ENCODE peak calls at places on chromosomes 6 and 20, in eight cellular contexts. K is stimulated activated naive CD8-positive, alpha-beta T cell treated with anti-CD3 and anti-CD28 coated beads, Interleukin-15, Interleukin-2, amounts not matched to agents 100 U/mL and 50 U/mL, for 24 hours; R is left lung; F is amygdala; U is nucleus accumbens; Y is activated T-cell treated with anti-CD3 and anti-CD28 coated beads, Interleukin-2, amount 50 U/mL, for 72 hours; J is NCI-H2081; N is NCI-H1436. H is an unnamed sample.

GRCh38 chr6:143647191-143647590 is 30.6 kb upstream of the PHACTR2 start:
- DNase-seq in K (no peak), R (no peak), F (no peak), U (no peak), Y (no peak), J (no peak), N (no peak), H (no peak)

GRCh38 chr6:40535105-40535783 is 51.9 kb downstream of the LRFN2 start:
- DNase-seq in K (no peak), R (no peak), F (no peak), U (no peak), Y (no peak), J (peak), N (no peak), H (no peak)

GRCh38 chr6:115972679-115973078 is 88.0 kb downstream of the FRK start:
- DNase-seq in K (no peak), R (no peak), F (no peak), U (no peak), Y (no peak), J (no peak), N (no peak), H (no peak)

GRCh38 chr6:142361765-142362540 is 60.1 kb downstream of the ADGRG6 start:
- DNase-seq in K (no peak), R (no peak), F (no peak), U (no peak), Y (no peak), J (no peak), N (no peak), H (no peak)

GRCh38 chr20:32510120-32510600 is 75.0 kb downstream of the NOL4L start:
- DNase-seq in K (no peak), R (peak), F (no peak), U (no peak), Y (no peak), J (no peak), N (no peak), H (no peak)

GRCh38 chr6:25896252-25896651 is 22.2 kb upstream of the SLC17A3 start:
- DNase-seq in K (no peak), R (no peak), F (no peak), U (no peak), Y (no peak), J (no peak), N (no peak), H (no peak)

GRCh38 chr6:157047951-157048350 is 270.8 kb downstream of the ARID1B start:
- DNase-seq in K (no peak), R (no peak), F (no peak), U (no peak), Y (no peak), J (no peak), N (no peak), H (no peak)

GRCh38 chr20:43988867-43989266 is 74.2 kb downstream of the TOX2 start:
- DNase-seq in K (no peak), R (no peak), F (no peak), U (no peak), Y (no peak), J (no peak), N (no peak), H (no peak)

GRCh38 chr6:82088978-82089855 is 158.3 kb downstream of the IBTK start:
- DNase-seq in K (no peak), R (no peak), F (no peak), U (no peak), Y (no peak), J (no peak), N (no peak), H (no peak)

GRCh38 chr6:11009353-11009752 is 34.8 kb downstream of the ELOVL2 start:
- DNase-seq in K (no peak), R (no peak), F (no peak), U (no peak), Y (no peak), J (no peak), N (no peak), H (no peak)

GRCh38 chr6:149082320-149082719 is 235.2 kb upstream of the TAB2 start:
- DNase-seq in K (peak), R (peak), F (peak), U (peak), Y (peak), J (peak), N (peak), H (peak)

GRCh38 chr20:18717062-18717461 is 96.5 kb upstream of the SCP2D1 start:
- DNase-seq in K (no peak), R (no peak), F (no peak), U (no peak), Y (no peak), J (peak), N (peak), H (no peak)

GRCh38 chr6:170244721-170245201 is 46.1 kb downstream of the DLL1 start:
- DNase-seq in K (no peak), R (no peak), F (no peak), U (no peak), Y (no peak), J (no peak), N (no peak), H (no peak)

GRCh38 chr6:137487947-137488735 is 6.1 kb downstream of the OLIG3 start:
- DNase-seq in K (no peak), R (no peak), F (no peak), U (no peak), Y (peak), J (no peak), N (no peak), H (no peak)

GRCh38 chr6:157747395-157747794 is 75.7 kb upstream of the SNX9 start:
- DNase-seq in K (no peak), R (no peak), F (no peak), U (no peak), Y (no peak), J (no peak), N (no peak), H (no peak)

GRCh38 chr6:169070506-169071176 is 183.0 kb downstream of the THBS2 start:
- DNase-seq in K (no peak), R (peak), F (no peak), U (no peak), Y (no peak), J (no peak), N (no peak), H (no peak)

GRCh38 chr20:402898-403581 is 5.1 kb upstream of the RBCK1 start:
- DNase-seq in K (no peak), R (no peak), F (no peak), U (no peak), Y (no peak), J (no peak), N (no peak), H (no peak)

GRCh38 chr6:33834401-33835392 is 30.9 kb upstream of the MLN start:
- DNase-seq in K (no peak), R (no peak), F (no peak), U (no peak), Y (no peak), J (no peak), N (no peak), H (no peak)

GRCh38 chr20:22807646-22808045 is 223.3 kb upstream of the FOXA2 start:
- DNase-seq in K (no peak), R (no peak), F (no peak), U (no peak), Y (no peak), J (peak), N (no peak), H (no peak)

GRCh38 chr6:140490086-140490485 is 1115.6 kb upstream of the CITED2 start:
- DNase-seq in K (no peak), R (no peak), F (no peak), U (no peak), Y (no peak), J (no peak), N (no peak), H (no peak)

GRCh38 chr20:32605167-32605656 is 20.1 kb upstream of the NOL4L start:
- DNase-seq in K (no peak), R (peak), F (peak), U (no peak), Y (no peak), J (no peak), N (no peak), H (no peak)

GRCh38 chr6:75402296-75402695 is 91.3 kb downstream of the FILIP1 start:
- DNase-seq in K (no peak), R (peak), F (no peak), U (no peak), Y (no peak), J (no peak), N (no peak), H (no peak)

GRCh38 chr20:36852187-36852586 is 23.8 kb upstream of the TLDC2 start:
- DNase-seq in K (no peak), R (no peak), F (peak), U (peak), Y (no peak), J (no peak), N (no peak), H (no peak)

GRCh38 chr6:167799033-167799933 is 27.4 kb upstream of the AFDN start:
- DNase-seq in K (no peak), R (no peak), F (peak), U (no peak), Y (no peak), J (peak), N (no peak), H (peak)

H was measured in NCI-H1694.